ENCODE peak calls at places on chromosomes 16 and 17, in six cellular contexts. K, T, D, C, I and X are unnamed samples.
A peak's percentile ranks its signal among the peaks of the same experiment; 100 is the strongest.

GRCh38 chr16:75061677-75062076 is 54.9 kb downstream of the LDHD start:
- DNase-seq in K (no peak), T (no peak), D (no peak), C (no peak), I (no peak), X (no peak)

GRCh38 chr17:14138649-14139048 is 69.3 kb downstream of the COX10 start:
- DNase-seq in K (no peak), T (no peak), D (no peak), C (no peak), I (no peak), X (no peak)

GRCh38 chr17:8140413-8141029 is 11.7 kb downstream of the PER1 start:
- DNase-seq in K (no peak), T (no peak), D (no peak), C (no peak), I (no peak), X (no peak)

GRCh38 chr17:4101127-4101798 is 41.6 kb downstream of the ZZEF1 start:
- DNase-seq in K (no peak), T (peak; percentile 25), D (peak; percentile 45), C (peak; percentile 21), I (no peak), X (no peak)

GRCh38 chr16:63749256-63749655 is 1372.6 kb downstream of the CDH11 start:
- DNase-seq in K (no peak), T (no peak), D (no peak), C (no peak), I (no peak), X (no peak)

GRCh38 chr17:60047590-60047989 is 31.1 kb downstream of the HEATR6 start:
- DNase-seq in K (no peak), T (no peak), D (no peak), C (no peak), I (no peak), X (no peak)

GRCh38 chr17:82173351-82174041 is 39.1 kb downstream of the CCDC57 start:
- DNase-seq in K (no peak), T (no peak), D (no peak), C (no peak), I (no peak), X (no peak)

GRCh38 chr16:2483160-2483559 is 8.2 kb downstream of the TBC1D24 start:
- DNase-seq in K (no peak), T (no peak), D (no peak), C (no peak), I (peak; percentile 43), X (no peak)

GRCh38 chr16:19884021-19884485 is 595 bp downstream of the GPRC5B start:
- DNase-seq in K (peak; percentile 23), T (no peak), D (no peak), C (no peak), I (no peak), X (no peak)

GRCh38 chr17:64036198-64036922 is 15.9 kb upstream of the ICAM2 start:
- DNase-seq in K (no peak), T (no peak), D (no peak), C (no peak), I (peak; percentile 36), X (no peak)

GRCh38 chr17:79192503-79193500 is 118.2 kb downstream of the ENGASE start:
- DNase-seq in K (peak; percentile 29), T (peak; percentile 18), D (peak; percentile 11), C (peak; percentile 13), I (no peak), X (no peak)

GRCh38 chr17:74332763-74333220 is 6.8 kb downstream of the KIF19 start:
- DNase-seq in K (no peak), T (no peak), D (no peak), C (no peak), I (no peak), X (no peak)

GRCh38 chr17:69733171-69734014 is 318.9 kb downstream of the MAP2K6 start:
- DNase-seq in K (peak; percentile 22), T (peak; percentile 82), D (peak; percentile 35), C (peak; percentile 65), I (no peak), X (no peak)

GRCh38 chr17:45042346-45043120 is 8.9 kb downstream of the DCAKD start:
- DNase-seq in K (no peak), T (no peak), D (no peak), C (no peak), I (no peak), X (no peak)

GRCh38 chr17:64128787-64129514 is 993 bp downstream of the ERN1 start:
- DNase-seq in K (no peak), T (no peak), D (peak; percentile 32), C (peak; percentile 28), I (peak; percentile 63), X (peak; percentile 23)

GRCh38 chr17:19723967-19724366 is 7.6 kb upstream of the SLC47A2 start:
- DNase-seq in K (no peak), T (no peak), D (no peak), C (no peak), I (no peak), X (no peak)

GRCh38 chr17:4673986-4674770 is 29.8 kb downstream of the PELP1 start:
- DNase-seq in K (no peak), T (no peak), D (no peak), C (no peak), I (no peak), X (no peak)

GRCh38 chr17:7173687-7174602 is 5.2 kb downstream of the ASGR1 start:
- DNase-seq in K (peak; percentile 55), T (no peak), D (no peak), C (peak; percentile 20), I (peak; percentile 74), X (peak; percentile 23)

GRCh38 chr16:49021136-49021535 is 260.5 kb downstream of the CBLN1 start:
- DNase-seq in K (no peak), T (peak; percentile 66), D (no peak), C (peak; percentile 63), I (no peak), X (no peak)

GRCh38 chr17:71762526-71762925 is 358.3 kb upstream of the SOX9 start:
- DNase-seq in K (no peak), T (no peak), D (no peak), C (no peak), I (no peak), X (no peak)

GRCh38 chr17:2025220-2025621 is at the start of gene RTN4RL1:
- DNase-seq in K (peak; percentile 78), T (no peak), D (no peak), C (peak; percentile 32), I (peak; percentile 82), X (peak; percentile 49)

GRCh38 chr17:2025622-2026309 is 632 bp upstream of the RTN4RL1 start:
- DNase-seq in K (peak; percentile 78), T (no peak), D (peak; percentile 54), C (peak; percentile 43), I (peak; percentile 82), X (no peak)

GRCh38 chr17:2023692-2024571 is 1.2 kb downstream of the RTN4RL1 start:
- DNase-seq in K (no peak), T (no peak), D (no peak), C (peak; percentile 25), I (peak; percentile 75), X (peak; percentile 42)

GRCh38 chr17:2023256-2023655 is 1.9 kb downstream of the RTN4RL1 start:
- DNase-seq in K (no peak), T (no peak), D (no peak), C (no peak), I (no peak), X (no peak)

DNA sequence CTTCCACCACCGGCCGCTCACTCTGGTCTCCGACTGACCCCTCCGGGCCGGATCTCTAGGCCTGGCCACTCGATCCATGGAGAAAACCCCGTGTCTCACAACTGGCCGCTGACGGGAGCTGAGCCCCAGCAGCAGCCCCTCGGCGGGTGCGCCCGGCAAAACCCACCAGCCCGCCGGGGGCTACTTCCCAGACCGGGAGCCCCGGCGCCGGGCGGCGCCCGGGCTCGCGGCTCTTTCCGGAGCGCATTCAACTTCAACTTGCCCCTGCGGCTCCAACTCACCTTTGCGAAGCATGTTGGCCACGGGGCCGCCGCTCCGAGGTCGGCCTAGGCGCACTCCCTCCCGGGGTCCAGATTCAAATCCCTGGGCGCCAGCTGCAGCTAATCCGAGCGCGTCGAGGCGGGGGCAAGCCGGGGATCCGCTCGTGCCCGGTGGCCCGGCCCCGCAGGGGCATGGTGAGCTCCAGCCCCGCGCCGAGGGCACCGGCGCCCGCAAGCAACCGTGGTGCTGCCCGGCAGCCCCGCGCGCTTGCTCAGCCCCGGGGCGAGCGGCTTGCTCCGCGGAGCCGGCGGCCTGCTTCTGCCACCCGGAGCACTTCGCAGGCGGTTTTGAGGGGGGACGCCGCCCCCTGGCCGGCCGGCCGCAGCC is 438 bp downstream of the RTN4RL1 start:
- DNase-seq in K (no peak), T (no peak), D (no peak), C (no peak), I (no peak), X (no peak)
- TF ChIP-seq CTCF in K (no peak), T (no peak), D (no peak), C (no peak), I (no peak), X (no peak)

GRCh38 chr16:70254095-70254964 is 2.6 kb upstream of the EXOSC6 start:
- DNase-seq in K (no peak), T (peak; percentile 11), D (peak; percentile 56), C (peak; percentile 18), I (peak; percentile 38), X (no peak)
- TF ChIP-seq CTCF in K (no peak), T (no peak), D (no peak), C (no peak), I (no peak), X (no peak)

DNA sequence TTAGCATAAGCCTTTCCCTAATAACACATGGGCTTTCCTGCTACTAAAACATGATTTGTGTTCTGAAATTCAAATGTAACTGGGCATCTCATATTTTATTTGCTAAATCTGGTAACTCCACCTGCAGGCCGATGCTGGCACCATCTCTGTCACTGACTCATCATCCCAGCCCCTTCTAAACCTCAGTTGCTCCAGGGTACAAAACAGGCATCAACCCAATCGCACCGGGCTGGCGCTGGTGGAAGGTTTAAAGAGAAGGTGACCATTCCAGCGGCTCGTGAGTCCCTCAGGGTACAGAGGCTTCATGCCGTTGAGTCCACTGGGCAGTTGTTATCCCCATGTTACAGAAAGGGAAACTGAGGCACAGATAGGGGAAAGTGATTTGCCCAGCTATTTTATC is 27.1 kb downstream of the PPL start:
- DNase-seq in K (no peak), T (no peak), D (no peak), C (no peak), I (no peak), X (no peak)
- TF ChIP-seq CTCF in K (no peak), T (no peak), D (peak; percentile 17), C (no peak), I (no peak), X (no peak)

GRCh38 chr17:28365487-28365886 is 488 bp upstream of the SEBOX start:
- DNase-seq in K (no peak), T (no peak), D (no peak), C (no peak), I (no peak), X (no peak)

GRCh38 chr17:28367641-28368305 is 2.3 kb downstream of the VTN start:
- DNase-seq in K (no peak), T (no peak), D (no peak), C (no peak), I (peak; percentile 60), X (no peak)

GRCh38 chr17:28368306-28368831 is 1.7 kb downstream of the VTN start:
- DNase-seq in K (no peak), T (no peak), D (no peak), C (no peak), I (peak; percentile 89), X (no peak)

GRCh38 chr17:28364665-28365363 is at the start of gene SEBOX:
- DNase-seq in K (no peak), T (no peak), D (no peak), C (no peak), I (peak; percentile 84), X (no peak)

DNA sequence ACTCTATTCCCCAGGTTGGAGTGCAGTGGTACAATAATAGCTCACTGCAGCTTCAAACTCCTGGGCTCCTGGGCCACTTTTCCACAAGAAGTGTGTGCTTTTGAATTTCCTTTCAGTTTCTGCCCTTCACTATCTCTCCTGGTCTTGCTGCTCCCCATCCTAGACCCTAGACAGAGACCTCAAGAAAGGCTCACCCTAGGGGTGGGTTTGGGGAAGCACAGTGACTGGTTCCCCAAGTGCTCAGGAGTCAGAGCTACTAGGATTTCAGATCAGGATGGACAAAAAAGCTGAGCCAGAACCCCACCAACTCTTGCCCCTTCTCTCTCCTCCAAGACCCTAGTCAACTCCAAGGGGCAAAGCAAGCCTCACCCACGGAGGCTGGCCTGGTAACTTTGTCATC is 1.6 kb upstream of the SEBOX start:
- DNase-seq in K (no peak), T (no peak), D (no peak), C (no peak), I (no peak), X (no peak)
- TF ChIP-seq CTCF in K (no peak), T (no peak), D (peak; percentile 39), C (no peak), I (no peak), X (no peak)